ENCODE peak calls at places on chromosomes 1 and 21, in nine cellular contexts. P is ovary; S is epithelial cell of esophagus; W is activated CD4-positive, alpha-beta T cell treated with anti-CD3 and anti-CD28 coated beads, Interleukin-2, amount 50 U/mL, for 48 hours; N is activated B cell treated with CpG ODN at 0.5 μM for 24 hours; M is NCI-H1105; K is activated T-cell treated with anti-CD3 and anti-CD28 coated beads for 1 hour; E is tibial nerve; D is neural progenitor cell. F is an unnamed sample.

GRCh38 chr21:34968414-34969333 is 80.4 kb downstream of the RUNX1 start:
- DNase-seq in S (no peak), M (no peak), N (no peak), E (no peak), P (no peak), K (no peak), D (no peak), W (peak), F (no peak)

GRCh38 chr1:213274140-213274539 is 223.1 kb downstream of the RPS6KC1 start:
- DNase-seq in E (no peak), W (no peak), P (no peak), D (no peak), M (no peak), S (no peak), K (no peak), N (no peak), F (no peak)

GRCh38 chr1:171254859-171255258 is 6.6 kb downstream of the FMO1 start:
- DNase-seq in K (no peak), D (no peak), E (no peak), W (no peak), S (peak), M (no peak), N (no peak), P (no peak), F (no peak)

GRCh38 chr1:110450928-110451327 is at the start of gene PROK1:
- DNase-seq in P (peak), S (no peak), E (no peak), N (no peak), W (no peak), K (no peak), M (no peak), D (no peak), F (no peak)

GRCh38 chr1:28751315-28752056 is 14.7 kb downstream of the YTHDF2 start:
- DNase-seq in W (no peak), K (no peak), M (no peak), P (no peak), S (peak), E (no peak), D (no peak), N (no peak), F (peak)

GRCh38 chr1:196438324-196438723 is 169.9 kb downstream of the KCNT2 start:
- DNase-seq in W (no peak), D (no peak), N (no peak), K (no peak), M (no peak), P (no peak), S (no peak), E (no peak), F (peak)

GRCh38 chr1:99457381-99458165 is 188.3 kb upstream of the PALMD start:
- DNase-seq in K (no peak), S (peak), P (no peak), E (no peak), W (no peak), D (no peak), N (no peak), M (no peak), F (peak)

GRCh38 chr21:37071561-37072238 is 1.2 kb downstream of the PIGP start:
- DNase-seq in N (no peak), E (peak), M (no peak), K (no peak), S (peak), W (peak), D (peak), P (peak), F (peak)

GRCh38 chr1:171185064-171185463 is at the start of gene FMO2:
- DNase-seq in E (no peak), W (no peak), P (no peak), K (no peak), D (no peak), S (peak), N (no peak), M (no peak), F (no peak)

GRCh38 chr1:161781995-161782394 is 15.9 kb downstream of the ATF6 start:
- DNase-seq in M (no peak), N (no peak), K (no peak), D (no peak), E (no peak), S (no peak), W (no peak), P (no peak), F (no peak)

GRCh38 chr1:117629625-117630422 is 24.0 kb downstream of the TENT5C start:
- DNase-seq in E (no peak), D (no peak), W (no peak), K (no peak), M (no peak), N (no peak), P (no peak), S (no peak), F (no peak)

GRCh38 chr1:80056179-80056578 is 1049.6 kb upstream of the ADGRL4 start:
- DNase-seq in N (no peak), P (no peak), E (no peak), K (no peak), S (peak), D (no peak), M (no peak), W (no peak), F (no peak)

GRCh38 chr1:221839794-221840395 is 98.0 kb upstream of the DUSP10 start:
- DNase-seq in K (peak), S (peak), N (peak), P (no peak), M (no peak), D (no peak), W (peak), E (no peak), F (peak)

GRCh38 chr1:34867421-34867820 is 7.9 kb upstream of the SMIM12 start:
- DNase-seq in E (no peak), D (no peak), S (no peak), N (no peak), W (no peak), M (no peak), K (no peak), P (no peak), F (no peak)

GRCh38 chr1:1075148-1075935 is 1.2 kb upstream of the RNF223 start:
- DNase-seq in N (peak), K (no peak), P (peak), W (no peak), D (no peak), E (no peak), M (no peak), S (no peak), F (no peak)

GRCh38 chr1:180259431-180260338 is 29.6 kb downstream of the LHX4 start:
- DNase-seq in E (no peak), M (no peak), S (no peak), D (no peak), K (no peak), W (no peak), P (no peak), N (no peak), F (no peak)

GRCh38 chr1:116232989-116233514 is 121.9 kb downstream of the MAB21L3 start:
- DNase-seq in E (no peak), S (no peak), K (no peak), P (no peak), M (no peak), N (no peak), W (no peak), D (peak), F (no peak)

GRCh38 chr1:94255476-94255875 is 18.1 kb upstream of the ARHGAP29 start:
- DNase-seq in P (no peak), K (no peak), E (no peak), M (no peak), W (no peak), S (peak), N (no peak), D (no peak), F (no peak)

GRCh38 chr1:230268371-230269170 is 157.6 kb downstream of the PGBD5 start:
- DNase-seq in W (no peak), D (peak), P (no peak), N (no peak), S (peak), M (no peak), K (no peak), E (no peak), F (no peak)

F was measured in NCI-H226.